ENCODE peak calls at places on chromosomes 1 and 21, in seven cellular contexts. One of them, this sample, is unnamed.

GRCh38 chr1:10304295-10304694 is 93.9 kb downstream of the KIF1B start:
- DNase-seq in lower lobe of right lung: no peak
- DNase-seq in pancreas: no peak
- DNase-seq in CD4-positive, CD25-positive, alpha-beta regulatory T cell: no peak
- DNase-seq in uterus: no peak
- DNase-seq in right atrium auricular region: no peak
- DNase-seq in MM.1S: no peak
- DNase-seq in this sample: no peak

GRCh38 chr1:222777977-222778376 is 36.9 kb upstream of the DISP1 start:
- DNase-seq in pancreas: no peak
- DNase-seq in uterus: no peak
- DNase-seq in right atrium auricular region: no peak
- DNase-seq in MM.1S: no peak
- DNase-seq in CD4-positive, CD25-positive, alpha-beta regulatory T cell: no peak
- DNase-seq in lower lobe of right lung: no peak
- DNase-seq in this sample: no peak

GRCh38 chr1:12616709-12617373 is 1.2 kb downstream of the DHRS3 start:
- DNase-seq in right atrium auricular region: no peak
- DNase-seq in uterus: no peak
- DNase-seq in lower lobe of right lung: peak; percentile 63
- DNase-seq in MM.1S: no peak
- DNase-seq in CD4-positive, CD25-positive, alpha-beta regulatory T cell: no peak
- DNase-seq in pancreas: peak; percentile 68
- DNase-seq in this sample: no peak

GRCh38 chr1:151435174-151435573 is 24.1 kb downstream of the POGZ start:
- DNase-seq in MM.1S: no peak
- DNase-seq in right atrium auricular region: no peak
- DNase-seq in lower lobe of right lung: no peak
- DNase-seq in uterus: no peak
- DNase-seq in CD4-positive, CD25-positive, alpha-beta regulatory T cell: no peak
- DNase-seq in pancreas: no peak
- DNase-seq in this sample: no peak

GRCh38 chr1:229412056-229412455 is 21.8 kb downstream of the ACTA1 start:
- DNase-seq in pancreas: no peak
- DNase-seq in lower lobe of right lung: no peak
- DNase-seq in uterus: no peak
- DNase-seq in CD4-positive, CD25-positive, alpha-beta regulatory T cell: no peak
- DNase-seq in right atrium auricular region: no peak
- DNase-seq in MM.1S: no peak
- DNase-seq in this sample: no peak

GRCh38 chr1:46606255-46606965 is 2.3 kb upstream of the MKNK1 start:
- DNase-seq in right atrium auricular region: no peak
- DNase-seq in uterus: no peak
- DNase-seq in pancreas: no peak
- DNase-seq in CD4-positive, CD25-positive, alpha-beta regulatory T cell: no peak
- DNase-seq in lower lobe of right lung: no peak
- DNase-seq in MM.1S: no peak
- DNase-seq in this sample: no peak

GRCh38 chr21:27645285-27645684 is 678.4 kb upstream of the ADAMTS5 start:
- DNase-seq in MM.1S: no peak
- DNase-seq in pancreas: no peak
- DNase-seq in uterus: no peak
- DNase-seq in lower lobe of right lung: no peak
- DNase-seq in CD4-positive, CD25-positive, alpha-beta regulatory T cell: no peak
- DNase-seq in right atrium auricular region: no peak
- DNase-seq in this sample: no peak

GRCh38 chr1:202852163-202852904 is 36.6 kb downstream of the RABIF start:
- DNase-seq in pancreas: peak; percentile 37
- DNase-seq in MM.1S: peak; percentile 45
- DNase-seq in CD4-positive, CD25-positive, alpha-beta regulatory T cell: no peak
- DNase-seq in right atrium auricular region: no peak
- DNase-seq in uterus: no peak
- DNase-seq in lower lobe of right lung: no peak
- DNase-seq in this sample: peak; percentile 30

GRCh38 chr21:14862794-14863720 is 201.7 kb downstream of the NRIP1 start:
- DNase-seq in pancreas: no peak
- DNase-seq in uterus: no peak
- DNase-seq in right atrium auricular region: no peak
- DNase-seq in CD4-positive, CD25-positive, alpha-beta regulatory T cell: no peak
- DNase-seq in MM.1S: peak; percentile 10
- DNase-seq in lower lobe of right lung: no peak
- DNase-seq in this sample: peak; percentile 15

GRCh38 chr1:175801979-175802378 is 58.6 kb upstream of the TNR start:
- DNase-seq in pancreas: no peak
- DNase-seq in MM.1S: no peak
- DNase-seq in lower lobe of right lung: no peak
- DNase-seq in uterus: no peak
- DNase-seq in right atrium auricular region: no peak
- DNase-seq in CD4-positive, CD25-positive, alpha-beta regulatory T cell: no peak
- DNase-seq in this sample: no peak

GRCh38 chr1:198168180-198168579 is 11.4 kb downstream of the NEK7 start:
- DNase-seq in right atrium auricular region: no peak
- DNase-seq in lower lobe of right lung: no peak
- DNase-seq in uterus: no peak
- DNase-seq in CD4-positive, CD25-positive, alpha-beta regulatory T cell: no peak
- DNase-seq in MM.1S: no peak
- DNase-seq in pancreas: no peak
- DNase-seq in this sample: peak; percentile 94

GRCh38 chr1:195663549-195664280 is 944.5 kb downstream of the KCNT2 start:
- DNase-seq in uterus: no peak
- DNase-seq in pancreas: no peak
- DNase-seq in CD4-positive, CD25-positive, alpha-beta regulatory T cell: no peak
- DNase-seq in right atrium auricular region: no peak
- DNase-seq in lower lobe of right lung: no peak
- DNase-seq in MM.1S: no peak
- DNase-seq in this sample: no peak

GRCh38 chr21:37762606-37763005 is 153.7 kb downstream of the KCNJ6 start:
- DNase-seq in uterus: no peak
- DNase-seq in CD4-positive, CD25-positive, alpha-beta regulatory T cell: no peak
- DNase-seq in right atrium auricular region: no peak
- DNase-seq in pancreas: no peak
- DNase-seq in lower lobe of right lung: no peak
- DNase-seq in MM.1S: no peak
- DNase-seq in this sample: no peak

GRCh38 chr1:16926491-16927195 is 4.9 kb downstream of the CROCC start:
- DNase-seq in MM.1S: no peak
- DNase-seq in pancreas: peak; percentile 10
- DNase-seq in CD4-positive, CD25-positive, alpha-beta regulatory T cell: no peak
- DNase-seq in uterus: no peak
- DNase-seq in lower lobe of right lung: peak; percentile 35
- DNase-seq in right atrium auricular region: no peak
- DNase-seq in this sample: no peak

GRCh38 chr1:6106977-6107376 is 61.3 kb downstream of the KCNAB2 start:
- DNase-seq in CD4-positive, CD25-positive, alpha-beta regulatory T cell: no peak
- DNase-seq in pancreas: no peak
- DNase-seq in MM.1S: no peak
- DNase-seq in lower lobe of right lung: no peak
- DNase-seq in right atrium auricular region: no peak
- DNase-seq in uterus: no peak
- DNase-seq in this sample: no peak

GRCh38 chr1:241356187-241356518 is 852 bp downstream of the RGS7 start:
- DNase-seq in CD4-positive, CD25-positive, alpha-beta regulatory T cell: no peak
- DNase-seq in MM.1S: no peak
- DNase-seq in pancreas: no peak
- DNase-seq in right atrium auricular region: no peak
- DNase-seq in uterus: no peak
- DNase-seq in lower lobe of right lung: no peak
- DNase-seq in this sample: no peak

GRCh38 chr1:235649722-235650163 is at the start of gene GNG4:
- DNase-seq in uterus: no peak
- DNase-seq in right atrium auricular region: peak; percentile 5
- DNase-seq in MM.1S: no peak
- DNase-seq in CD4-positive, CD25-positive, alpha-beta regulatory T cell: no peak
- DNase-seq in pancreas: peak; percentile 30
- DNase-seq in lower lobe of right lung: no peak
- DNase-seq in this sample: no peak

GRCh38 chr1:150127868-150128267 is 21.8 kb upstream of the PLEKHO1 start:
- DNase-seq in uterus: no peak
- DNase-seq in lower lobe of right lung: no peak
- DNase-seq in MM.1S: no peak
- DNase-seq in CD4-positive, CD25-positive, alpha-beta regulatory T cell: no peak
- DNase-seq in pancreas: no peak
- DNase-seq in right atrium auricular region: no peak
- DNase-seq in this sample: no peak

GRCh38 chr21:44874497-44875331 is 1.2 kb upstream of the PTTG1IP start:
- DNase-seq in MM.1S: peak; percentile 75
- DNase-seq in lower lobe of right lung: peak; percentile 85
- DNase-seq in CD4-positive, CD25-positive, alpha-beta regulatory T cell: peak; percentile 25
- DNase-seq in uterus: peak; percentile 78
- DNase-seq in pancreas: peak; percentile 81
- DNase-seq in right atrium auricular region: peak; percentile 85
- DNase-seq in this sample: peak; percentile 75

GRCh38 chr1:25973610-25974355 is 24.1 kb downstream of the PAFAH2 start:
- DNase-seq in right atrium auricular region: no peak
- DNase-seq in pancreas: no peak
- DNase-seq in CD4-positive, CD25-positive, alpha-beta regulatory T cell: no peak
- DNase-seq in lower lobe of right lung: no peak
- DNase-seq in uterus: no peak
- DNase-seq in MM.1S: no peak
- DNase-seq in this sample: no peak

GRCh38 chr1:114108741-114109255 is 44.9 kb downstream of the SYT6 start:
- DNase-seq in uterus: no peak
- DNase-seq in lower lobe of right lung: no peak
- DNase-seq in pancreas: no peak
- DNase-seq in MM.1S: no peak
- DNase-seq in right atrium auricular region: no peak
- DNase-seq in CD4-positive, CD25-positive, alpha-beta regulatory T cell: no peak
- DNase-seq in this sample: peak; percentile 42

GRCh38 chr1:180358649-180359048 is 128.6 kb downstream of the LHX4 start:
- DNase-seq in MM.1S: no peak
- DNase-seq in CD4-positive, CD25-positive, alpha-beta regulatory T cell: no peak
- DNase-seq in lower lobe of right lung: no peak
- DNase-seq in right atrium auricular region: no peak
- DNase-seq in pancreas: peak; percentile 40
- DNase-seq in uterus: no peak
- DNase-seq in this sample: no peak

GRCh38 chr21:17495680-17496079 is 17.2 kb upstream of the CXADR start:
- DNase-seq in uterus: no peak
- DNase-seq in right atrium auricular region: no peak
- DNase-seq in pancreas: no peak
- DNase-seq in CD4-positive, CD25-positive, alpha-beta regulatory T cell: no peak
- DNase-seq in MM.1S: no peak
- DNase-seq in lower lobe of right lung: no peak
- DNase-seq in this sample: no peak

GRCh38 chr1:76158126-76158525 is 83.6 kb downstream of the ST6GALNAC3 start:
- DNase-seq in right atrium auricular region: no peak
- DNase-seq in MM.1S: no peak
- DNase-seq in CD4-positive, CD25-positive, alpha-beta regulatory T cell: no peak
- DNase-seq in uterus: no peak
- DNase-seq in pancreas: no peak
- DNase-seq in lower lobe of right lung: no peak
- DNase-seq in this sample: no peak
- H3K27ac ChIP-seq in right atrium auricular region: no peak overlapping the region
- H3K27ac ChIP-seq in MM.1S: no peak overlapping the region
- H3K27ac ChIP-seq in CD4-positive, CD25-positive, alpha-beta regulatory T cell: no peak overlapping the region
- H3K27ac ChIP-seq in uterus: no peak overlapping the region
- H3K27ac ChIP-seq in pancreas: no peak overlapping the region
- H3K27ac ChIP-seq in lower lobe of right lung: no peak overlapping the region
- H3K27ac ChIP-seq in this sample: no peak overlapping the region

DNA sequence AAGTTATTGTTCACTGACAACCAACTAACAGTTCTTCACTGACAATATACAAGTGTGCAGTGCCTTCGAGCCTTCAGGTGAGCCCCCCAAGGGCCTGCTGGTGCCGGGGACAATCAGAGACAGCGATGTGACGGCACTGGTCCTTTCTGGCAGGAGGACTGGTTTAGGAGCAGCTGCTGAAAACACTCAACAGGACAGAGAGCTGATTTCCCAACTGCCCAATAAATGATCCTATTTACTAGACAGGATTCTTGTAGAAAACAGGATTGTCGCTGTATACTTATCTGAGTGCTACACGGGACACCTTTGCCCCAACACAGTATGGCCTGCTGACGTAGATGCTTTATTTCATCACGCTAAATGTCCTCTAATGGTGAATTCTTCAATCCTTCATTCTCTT is 65.4 kb downstream of the TP53BP2 start:
- DNase-seq in uterus: no peak
- DNase-seq in right atrium auricular region: no peak
- DNase-seq in lower lobe of right lung: no peak
- DNase-seq in CD4-positive, CD25-positive, alpha-beta regulatory T cell: no peak
- DNase-seq in pancreas: no peak
- DNase-seq in MM.1S: no peak
- DNase-seq in this sample: no peak
- H3K36me3 ChIP-seq in uterus: no peaks in the 10 kb centered on the region
- H3K36me3 ChIP-seq in right atrium auricular region: peaks cover 49% of the 10 kb centered on the region
- H3K36me3 ChIP-seq in lower lobe of right lung: peaks cover 92% of the 10 kb centered on the region
- H3K36me3 ChIP-seq in CD4-positive, CD25-positive, alpha-beta regulatory T cell: peaks cover 49% of the 10 kb centered on the region
- H3K36me3 ChIP-seq in pancreas: peaks cover 22% of the 10 kb centered on the region
- H3K36me3 ChIP-seq in MM.1S: no peaks in the 10 kb centered on the region
- H3K36me3 ChIP-seq in this sample: peaks cover 79% of the 10 kb centered on the region

GRCh38 chr1:167230437-167230836 is 9.8 kb downstream of the POU2F1 start:
- DNase-seq in lower lobe of right lung: no peak
- DNase-seq in pancreas: no peak
- DNase-seq in MM.1S: no peak
- DNase-seq in CD4-positive, CD25-positive, alpha-beta regulatory T cell: no peak
- DNase-seq in uterus: no peak
- DNase-seq in right atrium auricular region: no peak
- DNase-seq in this sample: no peak
- H3K27ac ChIP-seq in lower lobe of right lung: no peak overlapping the region
- H3K27ac ChIP-seq in pancreas: no peak overlapping the region
- H3K27ac ChIP-seq in MM.1S: no peak overlapping the region
- H3K27ac ChIP-seq in CD4-positive, CD25-positive, alpha-beta regulatory T cell: no peak overlapping the region
- H3K27ac ChIP-seq in uterus: no peak overlapping the region
- H3K27ac ChIP-seq in right atrium auricular region: no peak overlapping the region
- H3K27ac ChIP-seq in this sample: no peak overlapping the region

GRCh38 chr1:154586231-154586630 is 18.7 kb downstream of the CHRNB2 start:
- DNase-seq in right atrium auricular region: no peak
- DNase-seq in lower lobe of right lung: no peak
- DNase-seq in uterus: no peak
- DNase-seq in MM.1S: no peak
- DNase-seq in CD4-positive, CD25-positive, alpha-beta regulatory T cell: no peak
- DNase-seq in pancreas: no peak
- DNase-seq in this sample: no peak

GRCh38 chr1:154586641-154587040 is 19.1 kb downstream of the CHRNB2 start:
- DNase-seq in CD4-positive, CD25-positive, alpha-beta regulatory T cell: no peak
- DNase-seq in lower lobe of right lung: no peak
- DNase-seq in right atrium auricular region: no peak
- DNase-seq in pancreas: no peak
- DNase-seq in MM.1S: no peak
- DNase-seq in uterus: no peak
- DNase-seq in this sample: no peak

GRCh38 chr1:154590756-154591155 is 17.2 kb downstream of the ADAR start:
- DNase-seq in right atrium auricular region: no peak
- DNase-seq in lower lobe of right lung: no peak
- DNase-seq in uterus: no peak
- DNase-seq in CD4-positive, CD25-positive, alpha-beta regulatory T cell: no peak
- DNase-seq in pancreas: no peak
- DNase-seq in MM.1S: no peak
- DNase-seq in this sample: no peak

GRCh38 chr1:154591206-154591605 is 16.8 kb downstream of the ADAR start:
- DNase-seq in CD4-positive, CD25-positive, alpha-beta regulatory T cell: no peak
- DNase-seq in uterus: no peak
- DNase-seq in lower lobe of right lung: no peak
- DNase-seq in right atrium auricular region: no peak
- DNase-seq in MM.1S: no peak
- DNase-seq in pancreas: no peak
- DNase-seq in this sample: no peak

DNA sequence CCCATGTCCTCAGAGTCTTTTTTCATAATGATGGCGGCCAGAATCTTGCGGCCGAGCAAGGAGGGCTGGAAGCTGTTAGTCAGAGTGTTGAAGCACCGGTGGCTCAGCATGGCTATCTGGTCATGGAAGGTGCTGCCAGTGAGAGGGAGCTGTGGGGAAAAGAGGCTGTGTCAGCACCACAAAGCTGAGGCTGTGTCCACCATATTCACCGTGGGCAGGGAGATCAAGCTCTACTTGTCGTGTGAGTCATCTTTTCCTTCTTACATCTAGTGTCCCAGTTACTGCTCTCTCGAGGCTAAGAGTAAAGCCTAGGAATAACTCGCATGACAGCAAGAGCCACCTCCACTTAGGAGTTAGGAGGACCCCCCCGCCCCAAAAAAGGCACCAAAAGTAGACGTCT is 18.2 kb downstream of the ADAR start:
- DNase-seq in CD4-positive, CD25-positive, alpha-beta regulatory T cell: no peak
- DNase-seq in MM.1S: no peak
- DNase-seq in right atrium auricular region: no peak
- DNase-seq in uterus: no peak
- DNase-seq in pancreas: no peak
- DNase-seq in lower lobe of right lung: no peak
- DNase-seq in this sample: no peak
- H3K36me3 ChIP-seq in CD4-positive, CD25-positive, alpha-beta regulatory T cell: peaks cover 98% of the 10 kb centered on the region
- H3K36me3 ChIP-seq in MM.1S: peaks cover 50% of the 10 kb centered on the region
- H3K36me3 ChIP-seq in right atrium auricular region: peaks cover 97% of the 10 kb centered on the region
- H3K36me3 ChIP-seq in uterus: no peaks in the 10 kb centered on the region
- H3K36me3 ChIP-seq in pancreas: peaks cover 79% of the 10 kb centered on the region
- H3K36me3 ChIP-seq in lower lobe of right lung: peaks cover 100% of the 10 kb centered on the region
- H3K36me3 ChIP-seq in this sample: peaks cover 99% of the 10 kb centered on the region